ENCODE peak calls at places on chromosomes 12 and 14, in five cellular contexts. One of them, this sample, is unnamed. For H3F3A, the result is how much of the 10 kb centered on the place peaks cover.

GRCh38 chr14:52059614-52060013 is 9.2 kb downstream of the NID2 start:
- DNase-seq in GM23338: no peak
- DNase-seq in SK-N-SH: no peak
- DNase-seq in PC-3: no peak
- DNase-seq in MM.1S: no peak
- DNase-seq in this sample: no peak

GRCh38 chr12:107875772-107876171 is 101.3 kb downstream of the ASCL4 start:
- DNase-seq in GM23338: peak
- DNase-seq in SK-N-SH: no peak
- DNase-seq in PC-3: no peak
- DNase-seq in MM.1S: no peak
- DNase-seq in this sample: no peak

GRCh38 chr14:69181491-69181890 is 9.8 kb upstream of the EXD2 start:
- DNase-seq in GM23338: no peak
- DNase-seq in SK-N-SH: no peak
- DNase-seq in PC-3: no peak
- DNase-seq in MM.1S: no peak
- DNase-seq in this sample: no peak

GRCh38 chr12:76206039-76206676 is 121.7 kb upstream of the NAP1L1 start:
- DNase-seq in GM23338: no peak
- DNase-seq in SK-N-SH: no peak
- DNase-seq in PC-3: no peak
- DNase-seq in MM.1S: no peak
- DNase-seq in this sample: no peak

GRCh38 chr12:55742719-55743130 is at the start of gene GDF11:
- DNase-seq in GM23338: peak
- DNase-seq in SK-N-SH: no peak
- DNase-seq in PC-3: peak
- DNase-seq in MM.1S: peak
- DNase-seq in this sample: peak

GRCh38 chr12:102172436-102172835 is 25.2 kb downstream of the PMCH start:
- DNase-seq in GM23338: no peak
- DNase-seq in SK-N-SH: no peak
- DNase-seq in PC-3: peak
- DNase-seq in MM.1S: no peak
- DNase-seq in this sample: no peak

GRCh38 chr14:63853831-63854293 is 1.1 kb downstream of the SYNE2 start:
- DNase-seq in GM23338: peak
- DNase-seq in SK-N-SH: peak
- DNase-seq in PC-3: peak
- DNase-seq in MM.1S: peak
- DNase-seq in this sample: peak

GRCh38 chr12:47415054-47415453 is 290.8 kb downstream of the RPAP3 start:
- DNase-seq in GM23338: no peak
- DNase-seq in SK-N-SH: no peak
- DNase-seq in PC-3: no peak
- DNase-seq in MM.1S: no peak
- DNase-seq in this sample: no peak

GRCh38 chr12:68612675-68613074 is 2.0 kb downstream of the RAP1B start:
- DNase-seq in GM23338: no peak
- DNase-seq in SK-N-SH: no peak
- DNase-seq in PC-3: no peak
- DNase-seq in MM.1S: peak
- DNase-seq in this sample: no peak

GRCh38 chr12:6902448-6902847 is 2.2 kb upstream of the LRRC23 start:
- DNase-seq in GM23338: no peak
- DNase-seq in SK-N-SH: no peak
- DNase-seq in PC-3: no peak
- DNase-seq in MM.1S: no peak
- DNase-seq in this sample: no peak

GRCh38 chr12:52539024-52539820 is 13.7 kb downstream of the KRT71 start:
- DNase-seq in GM23338: no peak
- DNase-seq in SK-N-SH: no peak
- DNase-seq in PC-3: peak
- DNase-seq in MM.1S: no peak
- DNase-seq in this sample: no peak

GRCh38 chr14:105502446-105503295 is 11.6 kb downstream of the TEDC1 start:
- DNase-seq in GM23338: no peak
- DNase-seq in SK-N-SH: peak
- DNase-seq in PC-3: no peak
- DNase-seq in MM.1S: no peak
- DNase-seq in this sample: no peak

GRCh38 chr14:84006643-84007137 is 1523.3 kb upstream of the FLRT2 start:
- DNase-seq in GM23338: peak
- DNase-seq in SK-N-SH: no peak
- DNase-seq in PC-3: peak
- DNase-seq in MM.1S: no peak
- DNase-seq in this sample: peak

GRCh38 chr14:96637521-96637920 is 135.3 kb downstream of the PAPOLA start:
- DNase-seq in GM23338: no peak
- DNase-seq in SK-N-SH: peak
- DNase-seq in PC-3: no peak
- DNase-seq in MM.1S: no peak
- DNase-seq in this sample: no peak

GRCh38 chr12:27068863-27069262 is 13.5 kb downstream of the C12orf71 start:
- DNase-seq in GM23338: no peak
- DNase-seq in SK-N-SH: no peak
- DNase-seq in PC-3: no peak
- DNase-seq in MM.1S: no peak
- DNase-seq in this sample: no peak

GRCh38 chr12:106284294-106285105 is 18.0 kb upstream of the TCP11L2 start:
- DNase-seq in GM23338: no peak
- DNase-seq in SK-N-SH: no peak
- DNase-seq in PC-3: peak
- DNase-seq in MM.1S: no peak
- DNase-seq in this sample: no peak

GRCh38 chr12:11067514-11067913 is 5.4 kb upstream of the TAS2R46 start:
- DNase-seq in GM23338: no peak
- DNase-seq in SK-N-SH: no peak
- DNase-seq in PC-3: no peak
- DNase-seq in MM.1S: no peak
- DNase-seq in this sample: no peak
- TF ChIP-seq EZH2phosphoT487 in GM23338: no peak
- TF ChIP-seq EZH2phosphoT487 in SK-N-SH: no peak
- TF ChIP-seq EZH2phosphoT487 in PC-3: no peak
- TF ChIP-seq EZH2phosphoT487 in MM.1S: no peak
- TF ChIP-seq EZH2phosphoT487 in this sample: no peak

GRCh38 chr14:24679248-24680085 is 45.5 kb upstream of the GZMB start:
- DNase-seq in GM23338: no peak
- DNase-seq in SK-N-SH: no peak
- DNase-seq in PC-3: no peak
- DNase-seq in MM.1S: no peak
- DNase-seq in this sample: no peak
- TF ChIP-seq CTCF in GM23338: no peak
- TF ChIP-seq CTCF in SK-N-SH: no peak
- TF ChIP-seq CTCF in PC-3: peak
- TF ChIP-seq CTCF in MM.1S: no peak
- TF ChIP-seq CTCF in this sample: no peak

GRCh38 chr12:129332286-129332685 is 479.0 kb downstream of the GLT1D1 start:
- DNase-seq in GM23338: no peak
- DNase-seq in SK-N-SH: no peak
- DNase-seq in PC-3: no peak
- DNase-seq in MM.1S: no peak
- DNase-seq in this sample: no peak

GRCh38 chr12:129337413-129337812 is 484.1 kb downstream of the GLT1D1 start:
- DNase-seq in GM23338: no peak
- DNase-seq in SK-N-SH: no peak
- DNase-seq in PC-3: no peak
- DNase-seq in MM.1S: no peak
- DNase-seq in this sample: no peak

GRCh38 chr12:129331356-129332085 is 478.2 kb downstream of the GLT1D1 start:
- DNase-seq in GM23338: no peak
- DNase-seq in SK-N-SH: no peak
- DNase-seq in PC-3: no peak
- DNase-seq in MM.1S: no peak
- DNase-seq in this sample: no peak

GRCh38 chr12:129335773-129336172 is 482.5 kb downstream of the GLT1D1 start:
- DNase-seq in GM23338: no peak
- DNase-seq in SK-N-SH: no peak
- DNase-seq in PC-3: no peak
- DNase-seq in MM.1S: no peak
- DNase-seq in this sample: no peak
- H3F3A ChIP-seq in GM23338: under half
- H3F3A ChIP-seq in SK-N-SH: under half
- H3F3A ChIP-seq in PC-3: under half
- H3F3A ChIP-seq in MM.1S: under half
- H3F3A ChIP-seq in this sample: under half

DNA sequence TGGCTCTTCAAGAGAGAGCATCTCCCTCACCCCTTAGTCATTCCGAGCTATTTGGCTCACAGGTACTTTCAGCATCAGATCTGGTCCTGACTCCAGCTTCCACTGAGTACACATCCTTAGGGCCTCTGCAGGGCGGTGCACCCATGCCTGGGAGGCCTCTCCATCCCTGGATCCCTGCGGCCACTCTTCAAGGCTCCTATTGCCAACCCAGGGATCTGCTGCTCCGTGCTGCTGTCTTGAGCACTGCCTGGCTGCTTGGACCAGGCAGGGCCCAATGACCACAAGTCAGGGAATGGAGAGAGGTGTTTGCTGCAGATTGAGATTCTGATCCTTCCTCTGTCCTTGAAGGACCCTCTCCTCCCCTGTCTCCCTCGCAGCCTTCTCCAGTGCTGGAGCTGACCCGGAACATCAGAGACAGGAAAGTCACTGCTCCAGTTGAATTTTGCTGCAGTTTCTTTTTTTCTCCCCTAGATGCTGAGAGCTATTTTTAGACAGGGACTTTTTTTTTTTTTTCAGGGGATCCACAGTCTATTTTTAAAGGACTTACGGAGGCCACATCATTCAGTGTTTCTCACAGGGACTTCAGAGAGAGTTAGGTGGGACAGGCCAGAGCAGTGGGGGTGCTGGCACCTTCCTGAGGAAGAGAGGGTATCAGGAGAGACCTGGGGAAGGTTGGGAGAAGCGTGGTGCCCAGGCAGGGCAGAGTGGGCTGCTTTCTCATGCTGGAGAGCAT is 50.1 kb upstream of the KCNA1 start:
- DNase-seq in GM23338: no peak
- DNase-seq in SK-N-SH: no peak
- DNase-seq in PC-3: no peak
- DNase-seq in MM.1S: no peak
- DNase-seq in this sample: no peak
- TF ChIP-seq EZH2phosphoT487 in GM23338: no peak
- TF ChIP-seq EZH2phosphoT487 in SK-N-SH: no peak
- TF ChIP-seq EZH2phosphoT487 in PC-3: no peak
- TF ChIP-seq EZH2phosphoT487 in MM.1S: no peak
- TF ChIP-seq EZH2phosphoT487 in this sample: no peak

DNA sequence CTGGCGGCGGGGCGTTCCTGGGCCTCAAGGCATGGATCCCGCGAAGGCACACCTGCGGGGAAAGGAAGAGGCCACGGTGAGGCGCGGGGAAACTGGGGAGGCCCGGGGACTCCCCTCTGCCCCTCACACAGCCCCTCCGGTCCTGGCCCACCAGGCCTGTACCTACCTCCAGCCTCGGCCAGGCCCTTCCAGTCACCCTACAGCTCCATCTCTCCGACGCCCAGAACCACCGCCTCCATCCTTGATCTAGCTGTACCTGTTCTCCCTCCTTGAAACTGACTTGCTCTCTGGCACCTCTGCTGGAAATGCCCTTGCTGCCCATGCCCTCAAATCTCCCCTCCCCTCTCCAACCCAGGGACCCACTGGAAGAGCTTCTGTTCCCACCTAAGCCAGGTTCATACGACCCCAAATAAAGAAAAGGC is 1.7 kb downstream of the ANKRD9 start:
- DNase-seq in GM23338: peak
- DNase-seq in SK-N-SH: no peak
- DNase-seq in PC-3: no peak
- DNase-seq in MM.1S: no peak
- DNase-seq in this sample: no peak
- TF ChIP-seq CTCF in GM23338: peak
- TF ChIP-seq CTCF in SK-N-SH: no peak
- TF ChIP-seq CTCF in PC-3: peak
- TF ChIP-seq CTCF in MM.1S: no peak
- TF ChIP-seq CTCF in this sample: no peak

GRCh38 chr14:61752626-61753025 is 9.6 kb upstream of the SNAPC1 start:
- DNase-seq in GM23338: no peak
- DNase-seq in SK-N-SH: no peak
- DNase-seq in PC-3: peak
- DNase-seq in MM.1S: no peak
- DNase-seq in this sample: no peak

GRCh38 chr14:61751475-61751989 is 10.7 kb upstream of the SNAPC1 start:
- DNase-seq in GM23338: no peak
- DNase-seq in SK-N-SH: no peak
- DNase-seq in PC-3: no peak
- DNase-seq in MM.1S: no peak
- DNase-seq in this sample: no peak

GRCh38 chr14:61754627-61755381 is 7.4 kb upstream of the SNAPC1 start:
- DNase-seq in GM23338: peak
- DNase-seq in SK-N-SH: no peak
- DNase-seq in PC-3: peak
- DNase-seq in MM.1S: no peak
- DNase-seq in this sample: no peak

GRCh38 chr14:61756135-61756534 is 6.1 kb upstream of the SNAPC1 start:
- DNase-seq in GM23338: no peak
- DNase-seq in SK-N-SH: no peak
- DNase-seq in PC-3: no peak
- DNase-seq in MM.1S: no peak
- DNase-seq in this sample: no peak

DNA sequence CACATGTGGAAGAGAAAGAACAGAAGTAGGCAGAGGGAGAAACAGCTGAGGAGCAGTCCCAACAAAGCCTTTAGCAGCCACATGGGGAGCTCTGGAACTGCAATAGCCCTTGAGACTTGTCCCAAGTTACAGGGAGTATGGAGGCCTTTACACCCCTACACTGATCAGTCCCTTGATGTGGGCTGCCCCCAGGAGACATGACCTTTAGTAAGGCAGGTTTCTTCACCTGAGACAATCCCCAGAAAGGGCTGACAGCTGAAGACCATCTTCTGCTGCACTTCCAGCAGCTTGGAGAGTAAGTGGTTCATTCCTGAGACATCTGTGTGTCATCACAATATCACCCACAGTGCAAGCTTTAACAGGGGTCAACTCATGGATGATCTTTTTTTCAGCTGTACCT is 8.6 kb upstream of the SNAPC1 start:
- DNase-seq in GM23338: peak
- DNase-seq in SK-N-SH: no peak
- DNase-seq in PC-3: no peak
- DNase-seq in MM.1S: no peak
- DNase-seq in this sample: no peak
- H3F3A ChIP-seq in GM23338: under half
- H3F3A ChIP-seq in SK-N-SH: under half
- H3F3A ChIP-seq in PC-3: under half
- H3F3A ChIP-seq in MM.1S: under half
- H3F3A ChIP-seq in this sample: under half

GRCh38 chr14:46582826-46583225 is 68.8 kb downstream of the RPL10L start:
- DNase-seq in GM23338: no peak
- DNase-seq in SK-N-SH: no peak
- DNase-seq in PC-3: no peak
- DNase-seq in MM.1S: no peak
- DNase-seq in this sample: no peak

GRCh38 chr14:46580941-46581671 is 70.5 kb downstream of the RPL10L start:
- DNase-seq in GM23338: peak
- DNase-seq in SK-N-SH: peak
- DNase-seq in PC-3: peak
- DNase-seq in MM.1S: peak
- DNase-seq in this sample: peak
- TF ChIP-seq EZH2phosphoT487 in GM23338: no peak
- TF ChIP-seq EZH2phosphoT487 in SK-N-SH: no peak
- TF ChIP-seq EZH2phosphoT487 in PC-3: no peak
- TF ChIP-seq EZH2phosphoT487 in MM.1S: no peak
- TF ChIP-seq EZH2phosphoT487 in this sample: no peak

GRCh38 chr14:104157303-104157928 is 19.0 kb downstream of the KIF26A start:
- DNase-seq in GM23338: no peak
- DNase-seq in SK-N-SH: peak
- DNase-seq in PC-3: no peak
- DNase-seq in MM.1S: no peak
- DNase-seq in this sample: peak
- TF ChIP-seq CTCF in GM23338: peak
- TF ChIP-seq CTCF in SK-N-SH: peak
- TF ChIP-seq CTCF in PC-3: peak
- TF ChIP-seq CTCF in MM.1S: no peak
- TF ChIP-seq CTCF in this sample: peak